ENCODE peak calls at places on chromosomes 16 and 17, in seven cellular contexts. M, K, W, Q, L, R and V are unnamed samples. For H3K9me3, the result is how much of the 10 kb centered on the place peaks cover.

GRCh38 chr16:85541619-85542547 is 71.2 kb upstream of the GSE1 start:
- DNase-seq in M (no peak), L (no peak), W (no peak), K (no peak), R (no peak), Q (no peak), V (no peak)

GRCh38 chr17:14307560-14308024 is 6.7 kb downstream of the HS3ST3B1 start:
- DNase-seq in L (no peak), R (no peak), W (peak), K (no peak), Q (no peak), M (no peak), V (no peak)

GRCh38 chr16:86994651-86995171 is 322.5 kb downstream of the C16orf95 start:
- DNase-seq in L (peak), R (no peak), M (no peak), K (no peak), Q (no peak), W (peak), V (no peak)

GRCh38 chr17:73194514-73195222 is 1.8 kb downstream of the COG1 start:
- DNase-seq in W (peak), R (no peak), L (no peak), M (no peak), Q (no peak), K (no peak), V (no peak)

GRCh38 chr16:12095275-12096161 is 119.0 kb downstream of the SNX29 start:
- DNase-seq in R (peak), M (peak), Q (peak), K (peak), W (peak), L (peak), V (peak)

GRCh38 chr17:32586666-32587065 is 99.9 kb downstream of the CDK5R1 start:
- DNase-seq in Q (no peak), W (no peak), K (no peak), R (no peak), M (no peak), L (no peak), V (no peak)

GRCh38 chr16:63982156-63982555 is 1139.7 kb downstream of the CDH11 start:
- DNase-seq in W (no peak), M (no peak), R (no peak), L (peak), K (peak), Q (no peak), V (no peak)

GRCh38 chr17:43418441-43419374 is 19.9 kb downstream of the ARL4D start:
- DNase-seq in K (peak), R (no peak), L (peak), M (no peak), W (peak), Q (no peak), V (no peak)

GRCh38 chr16:9053006-9053601 is 38.3 kb upstream of the HAPSTR1 start:
- DNase-seq in Q (peak), L (peak), R (no peak), M (no peak), W (peak), K (peak), V (no peak)

GRCh38 chr17:65027305-65027704 is 29.2 kb downstream of the GNA13 start:
- DNase-seq in K (peak), L (peak), W (peak), M (no peak), Q (no peak), R (peak), V (no peak)

GRCh38 chr16:1773703-1774455 is 945 bp upstream of the MRPS34 start:
- DNase-seq in R (no peak), Q (no peak), L (no peak), W (peak), M (no peak), K (no peak), V (no peak)

GRCh38 chr17:27244481-27245223 is 49.3 kb upstream of the WSB1 start:
- DNase-seq in W (peak), K (peak), R (no peak), Q (peak), L (peak), M (no peak), V (no peak)

GRCh38 chr16:65510850-65511249 is 389.0 kb upstream of the CDH11 start:
- DNase-seq in W (no peak), M (no peak), K (peak), R (no peak), L (no peak), Q (no peak), V (no peak)

GRCh38 chr17:81207610-81208581 is 14.9 kb downstream of the CEP131 start:
- DNase-seq in W (no peak), Q (no peak), M (no peak), L (no peak), K (no peak), R (peak), V (no peak)

GRCh38 chr17:72665841-72666518 is 426.5 kb downstream of the SLC39A11 start:
- DNase-seq in W (peak), M (no peak), K (no peak), R (no peak), L (no peak), Q (no peak), V (no peak)

GRCh38 chr17:74604200-74604599 is 12.1 kb upstream of the CD300LD start:
- DNase-seq in M (no peak), W (no peak), Q (no peak), K (no peak), L (no peak), R (no peak), V (no peak)

GRCh38 chr17:37674511-37674910 is 31.3 kb upstream of the DDX52 start:
- DNase-seq in W (no peak), Q (no peak), R (no peak), K (peak), L (no peak), M (no peak), V (no peak)

GRCh38 chr17:28760987-28761562 is 17.3 kb downstream of the TRAF4 start:
- DNase-seq in L (peak), Q (no peak), W (peak), K (peak), R (no peak), M (no peak), V (no peak)

GRCh38 chr16:87324411-87325275 is 7.5 kb upstream of the C16orf95 start:
- DNase-seq in K (peak), M (peak), R (peak), L (peak), Q (no peak), W (peak), V (no peak)

GRCh38 chr17:36149296-36149820 is 27.1 kb downstream of the TBC1D3B start:
- DNase-seq in Q (peak), K (peak), L (no peak), M (no peak), W (peak), R (no peak), V (no peak)

GRCh38 chr16:11632455-11632921 is 35.8 kb upstream of the SNN start:
- DNase-seq in M (no peak), L (peak), Q (peak), W (peak), R (no peak), K (peak), V (no peak)

GRCh38 chr16:28258571-28258970 is 33.8 kb upstream of the SBK1 start:
- DNase-seq in R (no peak), L (peak), M (no peak), Q (peak), K (peak), W (no peak), V (no peak)

GRCh38 chr16:58032710-58033293 is 7.2 kb downstream of the MMP15 start:
- DNase-seq in M (no peak), K (no peak), W (no peak), Q (peak), L (no peak), R (no peak), V (no peak)

GRCh38 chr17:12961655-12962054 is 56.2 kb downstream of the ELAC2 start:
- DNase-seq in L (no peak), K (no peak), W (no peak), Q (no peak), R (no peak), M (no peak), V (no peak)

GRCh38 chr16:87160218-87160617 is 157.0 kb downstream of the C16orf95 start:
- DNase-seq in Q (peak), M (no peak), K (no peak), L (no peak), R (no peak), W (peak), V (no peak)

GRCh38 chr17:17018612-17019429 is 23.4 kb upstream of the MPRIP start:
- DNase-seq in W (no peak), K (peak), Q (no peak), R (no peak), L (no peak), M (no peak), V (no peak)

GRCh38 chr17:59512844-59513383 is 52.5 kb upstream of the DHX40 start:
- DNase-seq in M (no peak), R (no peak), W (no peak), Q (no peak), K (no peak), L (no peak), V (no peak)

GRCh38 chr17:79839363-79840203 is at the start of gene CBX4:
- DNase-seq in Q (peak), L (peak), M (peak), W (peak), K (peak), R (peak), V (peak)

GRCh38 chr17:41773190-41773588 is 13.3 kb downstream of the JUP start:
- DNase-seq in W (peak), M (no peak), L (peak), R (no peak), K (peak), Q (no peak), V (no peak)

GRCh38 chr16:24539850-24540484 is 601 bp downstream of the RBBP6 start:
- DNase-seq in Q (peak), K (no peak), R (no peak), W (peak), M (no peak), L (peak), V (peak)

DNA sequence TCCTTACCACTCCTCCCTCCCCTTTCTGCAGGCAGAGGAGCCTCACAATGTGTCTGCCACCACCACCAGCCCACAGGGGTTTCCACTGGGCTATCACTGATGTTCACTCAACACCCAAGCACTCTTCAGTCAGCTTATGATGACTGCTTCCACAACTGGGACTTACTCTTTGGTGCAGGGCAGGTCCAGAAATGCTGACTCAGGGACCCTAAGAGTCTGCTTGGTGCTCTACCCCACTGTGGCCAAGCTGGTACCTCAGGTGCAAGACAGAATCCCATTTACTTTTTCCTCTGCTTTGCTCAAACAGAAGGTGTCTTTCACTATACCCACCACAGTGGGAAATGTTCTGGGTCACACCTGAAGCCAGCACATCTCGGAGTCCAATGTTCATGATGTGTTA is 40.1 kb downstream of the ZNF267 start:
- DNase-seq in R (no peak), K (no peak), Q (no peak), L (no peak), M (no peak), W (no peak), V (no peak)
- H3K9me3 ChIP-seq in R (half or more), K (half or more), Q (under half), L (half or more), M (half or more), W (under half), V (half or more)

GRCh38 chr16:54942353-54942943 is 11.8 kb downstream of the IRX5 start:
- DNase-seq in W (no peak), K (no peak), L (no peak), M (no peak), R (no peak), Q (no peak), V (no peak)
- H3K9me3 ChIP-seq in W (under half), K (under half), L (under half), M (under half), R (under half), Q (under half), V (under half)

DNA sequence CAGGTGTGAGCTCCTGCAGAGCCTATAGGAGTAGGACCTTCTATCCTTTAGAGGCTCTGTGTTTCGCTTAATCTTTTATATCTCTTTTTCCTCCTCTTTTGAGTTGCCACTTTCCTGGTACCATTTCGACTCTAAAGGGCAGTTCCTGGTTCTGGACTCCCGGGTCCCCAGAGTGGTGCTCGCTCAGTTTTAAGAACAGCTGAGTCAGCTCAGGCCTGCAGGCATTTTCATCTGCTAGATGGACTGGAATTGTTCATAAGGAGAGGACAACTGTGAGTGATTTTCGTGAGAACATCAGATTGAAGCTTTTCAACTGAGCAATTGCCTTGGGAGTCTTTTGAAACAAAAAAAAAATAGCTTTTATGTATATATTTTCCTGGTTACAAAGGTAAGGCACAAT is 1.2 kb downstream of the BCO1 start:
- DNase-seq in L (no peak), K (no peak), R (no peak), Q (no peak), W (no peak), M (no peak), V (no peak)
- H3K9me3 ChIP-seq in L (under half), K (under half), R (under half), Q (under half), W (under half), M (under half), V (under half)

DNA sequence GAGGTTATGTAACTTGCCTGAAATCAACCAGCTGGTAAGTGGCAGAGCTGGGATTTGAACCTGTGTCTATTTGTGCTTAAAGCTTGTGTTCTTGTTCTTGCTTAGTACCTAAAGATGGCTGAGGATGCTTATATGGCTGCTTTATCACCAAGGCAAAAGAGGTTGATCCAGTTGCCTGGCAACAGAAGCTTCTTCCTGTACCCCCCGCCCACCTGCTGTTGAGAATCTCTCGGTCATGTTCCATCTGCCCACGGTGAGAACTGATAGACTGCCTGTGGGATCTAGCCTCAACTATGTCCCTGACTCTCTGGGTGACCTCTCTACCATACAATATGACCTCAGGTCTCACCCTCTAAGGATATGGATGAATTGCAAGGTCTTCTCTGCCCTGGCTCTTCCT is 60.7 kb downstream of the ABCC6 start:
- DNase-seq in L (no peak), K (no peak), W (no peak), M (no peak), R (no peak), Q (no peak), V (no peak)
- H3K9me3 ChIP-seq in L (under half), K (under half), W (under half), M (under half), R (under half), Q (under half), V (under half)

GRCh38 chr17:22463110-22463850 is 771.0 kb downstream of the KCNJ18 start:
- DNase-seq in R (no peak), K (no peak), M (no peak), Q (no peak), L (no peak), W (no peak), V (no peak)
- H3K9me3 ChIP-seq in R (under half), K (half or more), M (under half), Q (under half), L (under half), W (under half), V (under half)

DNA sequence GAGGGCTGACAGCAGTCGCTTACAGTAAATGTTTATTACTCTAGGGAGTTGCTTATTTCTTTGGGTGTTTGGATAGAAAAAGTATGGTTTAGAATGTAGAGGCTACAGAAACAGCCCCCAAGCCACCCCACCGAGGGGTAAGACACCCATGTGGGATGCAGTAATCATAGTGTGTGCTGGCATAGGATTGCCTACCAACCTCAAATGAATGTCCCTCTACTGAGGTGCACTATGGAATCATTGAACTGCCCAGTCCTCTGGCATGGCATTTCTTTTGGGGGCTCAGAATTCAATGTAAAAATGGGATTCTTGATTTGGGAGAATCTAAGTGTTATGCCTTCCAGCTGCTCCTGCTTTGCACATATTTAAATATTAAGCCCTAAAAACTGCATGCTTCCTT is 46.8 kb downstream of the ZNF267 start:
- DNase-seq in Q (no peak), M (no peak), K (no peak), L (no peak), W (no peak), R (no peak), V (no peak)
- H3K9me3 ChIP-seq in Q (under half), M (half or more), K (half or more), L (under half), W (under half), R (under half), V (half or more)